ENCODE peak calls at places on chromosomes 4 and X, in ten cellular contexts. V, L, X, U, R, J, E, O, N and I are unnamed samples. For H4K20me1, the result is how much of the 10 kb centered on the place peaks cover.

GRCh38 chrX:46770006-46770816 is 11.3 kb upstream of the SLC9A7 start:
- DNase-seq in N (no peak), O (peak), V (no peak), L (no peak), R (no peak), X (no peak), U (no peak), J (no peak), E (peak), I (no peak)

GRCh38 chrX:8731579-8732395 is at the start of gene ANOS1:
- DNase-seq in O (peak), L (peak), R (peak), N (peak), J (no peak), V (peak), U (peak), X (no peak), E (no peak), I (no peak)

GRCh38 chr4:5827108-5828004 is 65.5 kb downstream of the CRMP1 start:
- DNase-seq in L (no peak), E (peak), X (no peak), R (no peak), N (no peak), U (no peak), V (no peak), J (no peak), O (no peak), I (no peak)

GRCh38 chrX:150197388-150197787 is 165.7 kb upstream of the MAMLD1 start:
- DNase-seq in O (no peak), U (no peak), E (no peak), R (no peak), V (no peak), N (no peak), J (no peak), L (no peak), X (no peak), I (no peak)

GRCh38 chrX:39563189-39563588 is 534.6 kb downstream of the BCOR start:
- DNase-seq in R (no peak), O (no peak), U (no peak), N (no peak), L (no peak), X (no peak), V (no peak), E (no peak), J (no peak), I (no peak)

GRCh38 chr4:158189409-158189808 is 16.6 kb upstream of the GASK1B start:
- DNase-seq in U (no peak), J (no peak), V (no peak), N (no peak), R (no peak), O (no peak), X (no peak), L (no peak), E (no peak), I (no peak)

GRCh38 chrX:32289356-32289755 is 922.0 kb downstream of the DMD start:
- DNase-seq in N (no peak), U (no peak), L (no peak), X (no peak), V (no peak), E (no peak), J (no peak), R (no peak), O (no peak), I (no peak)

GRCh38 chr4:61675464-61675863 is 475.3 kb downstream of the ADGRL3 start:
- DNase-seq in U (no peak), R (no peak), O (no peak), L (no peak), J (no peak), N (no peak), V (no peak), E (no peak), X (no peak), I (no peak)

GRCh38 chr4:87516683-87517082 is 12.5 kb downstream of the SPARCL1 start:
- DNase-seq in U (no peak), R (no peak), L (no peak), O (no peak), J (no peak), X (no peak), V (no peak), E (no peak), N (no peak), I (no peak)

GRCh38 chr4:186761281-186761897 is 37.7 kb upstream of the FAT1 start:
- DNase-seq in N (no peak), J (no peak), X (no peak), O (no peak), E (no peak), U (no peak), V (no peak), L (no peak), R (no peak), I (no peak)

GRCh38 chr4:83113429-83113786 is 1.1 kb downstream of the PLAC8 start:
- DNase-seq in J (no peak), L (no peak), U (no peak), N (no peak), O (no peak), X (no peak), V (no peak), E (no peak), R (no peak), I (no peak)

GRCh38 chrX:52819788-52820187 is 8.7 kb downstream of the XAGE5 start:
- DNase-seq in E (no peak), V (no peak), J (no peak), N (no peak), L (no peak), U (no peak), O (no peak), X (no peak), R (no peak), I (no peak)

GRCh38 chrX:100980608-100981497 is 11.3 kb downstream of the ARL13A start:
- DNase-seq in L (no peak), E (peak), V (no peak), R (no peak), O (peak), N (no peak), J (peak), U (no peak), X (no peak), I (no peak)

GRCh38 chrX:85375333-85375738 is 4.1 kb downstream of the POF1B start:
- DNase-seq in U (no peak), V (no peak), R (peak), L (no peak), N (no peak), J (no peak), E (no peak), O (no peak), X (no peak), I (no peak)

GRCh38 chr4:38865445-38865844 is 2.2 kb upstream of the FAM114A1 start:
- DNase-seq in O (no peak), U (no peak), V (no peak), N (no peak), E (no peak), J (no peak), L (no peak), R (peak), X (no peak), I (no peak)

GRCh38 chr4:1600211-1600780 is 83.8 kb downstream of the FAM53A start:
- DNase-seq in N (no peak), X (no peak), R (no peak), J (no peak), O (no peak), U (no peak), L (no peak), V (no peak), E (no peak), I (no peak)

GRCh38 chr4:17027495-17027894 is 129.1 kb upstream of the LDB2 start:
- DNase-seq in R (no peak), N (no peak), X (no peak), L (no peak), V (no peak), O (peak), U (no peak), J (peak), E (peak), I (no peak)

GRCh38 chrX:27336466-27337091 is 126.6 kb downstream of the PPP4R3C start:
- DNase-seq in X (peak), J (peak), L (peak), O (peak), U (peak), V (peak), N (peak), E (peak), R (peak), I (peak)

GRCh38 chr4:99610605-99611172 is 36.1 kb downstream of the MTTP start:
- DNase-seq in J (no peak), E (no peak), V (no peak), L (no peak), R (no peak), X (no peak), O (peak), N (no peak), U (no peak), I (no peak)

GRCh38 chr4:67103001-67103737 is 442.1 kb downstream of the CENPC start:
- DNase-seq in U (no peak), L (peak), V (no peak), R (no peak), X (no peak), O (peak), N (no peak), E (no peak), J (no peak), I (no peak)

GRCh38 chr4:10093273-10093621 is 23.4 kb downstream of the WDR1 start:
- DNase-seq in U (no peak), J (no peak), E (no peak), L (no peak), V (no peak), O (no peak), X (no peak), R (no peak), N (no peak), I (no peak)
- H4K20me1 ChIP-seq in U (under half), J (under half), E (half or more), L (half or more), V (under half), O (under half), X (under half), R (half or more), N (under half), I (under half)

GRCh38 chrX:139905041-139905440 is 27.8 kb downstream of the ATP11C start:
- DNase-seq in N (no peak), L (no peak), X (no peak), E (no peak), V (no peak), U (no peak), O (no peak), R (no peak), J (no peak), I (no peak)

GRCh38 chrX:139903229-139903628 is 29.6 kb downstream of the ATP11C start:
- DNase-seq in L (no peak), O (no peak), E (no peak), N (no peak), J (no peak), X (no peak), V (no peak), U (no peak), R (no peak), I (no peak)

GRCh38 chrX:139905743-139906142 is 27.1 kb downstream of the ATP11C start:
- DNase-seq in V (no peak), O (no peak), E (no peak), J (no peak), U (no peak), R (no peak), L (no peak), X (no peak), N (no peak), I (no peak)

GRCh38 chrX:139898334-139898733 is 34.5 kb downstream of the ATP11C start:
- DNase-seq in O (no peak), R (no peak), X (no peak), N (no peak), U (no peak), L (no peak), J (no peak), E (no peak), V (no peak), I (no peak)

GRCh38 chrX:139902559-139902958 is 30.3 kb downstream of the ATP11C start:
- DNase-seq in O (no peak), J (no peak), E (no peak), X (no peak), U (no peak), R (no peak), L (no peak), N (no peak), V (no peak), I (no peak)
- H4K20me1 ChIP-seq in O (under half), J (under half), E (under half), X (under half), U (under half), R (under half), L (under half), N (under half), V (under half), I (under half)

GRCh38 chrX:10166248-10166716 is 9.5 kb downstream of the CLCN4 start:
- DNase-seq in L (no peak), U (no peak), E (no peak), V (no peak), X (no peak), O (no peak), N (no peak), R (no peak), J (no peak), I (peak)
- H4K20me1 ChIP-seq in L (under half), U (under half), E (under half), V (under half), X (under half), O (under half), N (under half), R (under half), J (under half), I (under half)

GRCh38 chrX:153706799-153707198 is 17.4 kb downstream of the BCAP31 start:
- DNase-seq in J (no peak), U (no peak), N (no peak), R (no peak), X (no peak), V (no peak), O (no peak), L (no peak), E (no peak), I (no peak)
- H4K20me1 ChIP-seq in J (under half), U (under half), N (under half), R (under half), X (under half), V (under half), O (under half), L (under half), E (under half), I (under half)